ENCODE peak calls at places on chromosomes 16 and 17, in four cellular contexts. V is smooth muscle cell of the brain vasculature; D is stimulated activated CD4-positive, alpha-beta T cell treated with anti-CD3 and anti-CD28 coated beads, Interleukin-1b, Interleukin-23, amount 100 ng/mL, for 24 hours; H is kidney epithelial cell. N is an unnamed sample.

GRCh38 chr17:7842950-7843535 is 9.0 kb downstream of the KDM6B start:
- DNase-seq in V (no peak), D (no peak), H (peak), N (peak)

GRCh38 chr16:78503501-78504110 is 404.2 kb downstream of the WWOX start:
- DNase-seq in V (no peak), D (peak), H (no peak), N (peak)

GRCh38 chr16:72836985-72837384 is 210.9 kb downstream of the ZFHX3 start:
- DNase-seq in V (no peak), D (no peak), H (no peak), N (no peak)

GRCh38 chr17:27665549-27665948 is 34.6 kb downstream of the LGALS9 start:
- DNase-seq in V (no peak), D (no peak), H (no peak), N (no peak)

GRCh38 chr17:40646791-40647548 is 648 bp downstream of the SMARCE1 start:
- DNase-seq in V (peak), D (no peak), H (no peak), N (no peak)

GRCh38 chr17:76554131-76554530 is 14.3 kb downstream of the PRCD start:
- DNase-seq in V (no peak), D (no peak), H (peak), N (no peak)

GRCh38 chr17:30816165-30816564 is 8.3 kb downstream of the CRLF3 start:
- DNase-seq in V (no peak), D (no peak), H (no peak), N (no peak)

GRCh38 chr16:78179666-78180065 is 80.2 kb downstream of the WWOX start:
- DNase-seq in V (no peak), D (no peak), H (no peak), N (no peak)

GRCh38 chr17:59695943-59696681 is 11.1 kb downstream of the PTRH2 start:
- DNase-seq in V (no peak), D (no peak), H (no peak), N (no peak)

GRCh38 chr17:3843935-3844516 is 2.0 kb downstream of the NCBP3 start:
- DNase-seq in V (no peak), D (no peak), H (no peak), N (no peak)

GRCh38 chr17:58513391-58513912 is 986 bp downstream of the MTMR4 start:
- DNase-seq in V (no peak), D (no peak), H (no peak), N (no peak)

GRCh38 chr17:1509255-1509943 is 7.0 kb downstream of the INPP5K start:
- DNase-seq in V (no peak), D (no peak), H (no peak), N (no peak)

GRCh38 chr17:57945999-57946797 is 9.0 kb downstream of the CUEDC1 start:
- DNase-seq in V (no peak), D (no peak), H (no peak), N (peak)

GRCh38 chr17:81967533-81968395 is 6.8 kb upstream of the NOTUM start:
- DNase-seq in V (peak), D (peak), H (no peak), N (no peak)

GRCh38 chr16:89187337-89188063 is 12.8 kb downstream of the SLC22A31 start:
- DNase-seq in V (no peak), D (no peak), H (no peak), N (no peak)

GRCh38 chr17:74200112-74200511 is 3.4 kb upstream of the RPL38 start:
- DNase-seq in V (no peak), D (no peak), H (no peak), N (no peak)

GRCh38 chr17:29760279-29760721 is 137.6 kb upstream of the CORO6 start:
- DNase-seq in V (no peak), D (peak), H (no peak), N (no peak)

GRCh38 chr16:4313563-4314531 is 2.0 kb upstream of the GLIS2 start:
- DNase-seq in V (no peak), D (no peak), H (no peak), N (no peak)

GRCh38 chr17:77771587-77771986 is 186.9 kb upstream of the TNRC6C start:
- DNase-seq in V (no peak), D (no peak), H (no peak), N (no peak)

GRCh38 chr16:14225457-14225856 is 154.3 kb downstream of the MRTFB start:
- DNase-seq in V (no peak), D (no peak), H (no peak), N (no peak)

GRCh38 chr17:32310927-32311568 is 30.9 kb downstream of the C17orf75 start:
- DNase-seq in V (no peak), D (no peak), H (no peak), N (no peak)

GRCh38 chr17:77565166-77565565 is 393.3 kb upstream of the TNRC6C start:
- DNase-seq in V (no peak), D (no peak), H (no peak), N (no peak)

N was measured in epithelial cell of prostate.